ENCODE peak calls at places on chromosome 19, in four cellular contexts. K, A, C and Q are unnamed samples. For H3K4me1, the result is how much of the 10 kb centered on the place peaks cover.

GRCh38 chr19:737591-738093 is 13.3 kb upstream of the MISP start:
- DNase-seq in A (peak), C (no peak), K (peak), Q (no peak)

GRCh38 chr19:14106840-14107239 is 10.7 kb downstream of the PRKACA start:
- DNase-seq in A (no peak), C (no peak), K (no peak), Q (no peak)

GRCh38 chr19:16915135-16915534 is 26.3 kb downstream of the F2RL3 start:
- DNase-seq in C (peak), K (no peak), A (no peak), Q (no peak)

GRCh38 chr19:30649149-30649548 is 277.0 kb downstream of the ZNF536 start:
- DNase-seq in A (no peak), K (no peak), C (no peak), Q (no peak)

GRCh38 chr19:7004313-7004931 is 16.8 kb downstream of the MBD3L2B start:
- DNase-seq in A (no peak), C (no peak), K (peak), Q (no peak)

GRCh38 chr19:1066251-1066747 is 668 bp upstream of the ARHGAP45 start:
- DNase-seq in K (peak), C (no peak), A (peak), Q (no peak)

GRCh38 chr19:1383014-1383310 is 745 bp upstream of the NDUFS7 start:
- DNase-seq in C (no peak), A (no peak), K (no peak), Q (no peak)

GRCh38 chr19:10105241-10106099 is 692 bp upstream of the PPAN start:
- DNase-seq in C (no peak), K (no peak), A (peak), Q (no peak)

GRCh38 chr19:56170261-56170660 is 5.5 kb upstream of the GALP start:
- DNase-seq in K (no peak), A (no peak), C (peak), Q (peak)

GRCh38 chr19:2235396-2236284 is 489 bp downstream of the PLEKHJ1 start:
- DNase-seq in C (peak), K (no peak), A (no peak), Q (no peak)

GRCh38 chr19:58561373-58562125 is 3.1 kb upstream of the UBE2M start:
- DNase-seq in A (no peak), C (no peak), K (no peak), Q (no peak)

GRCh38 chr19:39599116-39599515 is 3.2 kb upstream of the LGALS13 start:
- DNase-seq in C (no peak), K (peak), A (no peak), Q (no peak)

GRCh38 chr19:38718747-38719543 is 25.3 kb downstream of the CAPN12 start:
- DNase-seq in C (peak), K (peak), A (no peak), Q (no peak)

GRCh38 chr19:9673912-9674668 is 810 bp downstream of the ZNF562 start:
- DNase-seq in A (no peak), C (no peak), K (no peak), Q (no peak)

GRCh38 chr19:54875506-54875905 is 1.5 kb downstream of the FCAR start:
- DNase-seq in A (no peak), C (no peak), K (no peak), Q (no peak)

GRCh38 chr19:17510220-17510993 is 1.0 kb upstream of the PGLS start:
- DNase-seq in A (no peak), K (no peak), C (no peak), Q (no peak)

GRCh38 chr19:5889288-5889971 is 14.2 kb downstream of the NDUFA11 start:
- DNase-seq in K (no peak), C (no peak), A (no peak), Q (no peak)

DNA sequence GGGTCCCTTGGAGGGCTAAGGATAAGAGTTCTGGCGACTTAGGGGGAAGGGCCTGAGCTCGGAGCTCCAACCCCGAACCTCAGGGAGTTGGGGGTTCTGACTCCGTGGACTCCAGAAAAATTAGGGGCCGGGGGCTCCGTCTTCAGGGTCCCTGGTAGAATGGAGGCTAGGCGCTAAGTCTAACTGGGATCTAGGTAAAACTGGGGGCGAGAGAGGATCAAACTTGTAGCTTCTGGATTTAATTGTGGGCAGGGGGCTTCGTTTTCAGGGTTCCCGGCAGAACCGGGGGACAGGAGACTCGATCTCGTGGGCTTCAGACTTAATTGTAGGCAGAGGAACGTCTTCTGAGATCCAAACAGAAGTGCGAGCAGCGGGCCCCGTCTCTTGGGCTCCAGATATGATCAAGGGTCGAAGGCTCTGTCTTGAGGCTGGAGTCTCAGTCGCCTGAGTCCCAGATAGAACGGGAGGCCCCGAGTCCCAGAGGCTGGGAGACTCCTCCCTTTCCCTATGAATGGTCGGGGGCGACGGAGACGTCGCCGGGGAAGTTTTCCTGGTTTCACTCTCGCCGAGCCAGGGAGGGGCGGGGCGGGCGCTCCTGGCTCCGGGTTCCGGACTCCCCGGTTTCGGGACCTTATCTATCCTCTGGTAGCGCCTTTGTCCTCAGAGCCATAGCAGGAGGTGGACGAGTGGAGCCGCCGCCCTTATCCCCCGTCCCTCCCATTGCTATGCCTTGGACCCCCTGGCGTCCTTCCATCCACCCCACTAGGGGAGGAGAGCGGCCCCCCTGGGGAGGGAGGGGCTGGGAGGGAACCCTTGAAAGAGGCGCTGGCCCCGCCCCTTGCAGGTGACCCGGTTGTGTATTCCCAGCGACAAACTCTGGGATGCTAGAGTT is 1.3 kb downstream of the NECTIN2 start:
- DNase-seq in A (no peak), C (peak), K (peak), Q (peak)
- H3K4me1 ChIP-seq in A (under half), C (under half), K (under half), Q (under half)

GRCh38 chr19:35755550-35756371 is 1.1 kb downstream of the HSPB6 start:
- DNase-seq in K (peak), A (peak), C (peak), Q (peak)
- H3K27ac ChIP-seq in K (no peak), A (no peak), C (peak), Q (peak)

GRCh38 chr19:33397536-33398360 is 24.2 kb downstream of the CEBPG start:
- DNase-seq in C (peak), A (no peak), K (peak), Q (no peak)

GRCh38 chr19:33396701-33397535 is 23.4 kb downstream of the CEBPG start:
- DNase-seq in A (no peak), C (peak), K (peak), Q (no peak)

GRCh38 chr19:33394723-33395560 is 21.4 kb downstream of the CEBPG start:
- DNase-seq in A (no peak), K (no peak), C (no peak), Q (no peak)

GRCh38 chr19:33394006-33394722 is 20.7 kb downstream of the CEBPG start:
- DNase-seq in K (no peak), A (no peak), C (peak), Q (peak)

DNA sequence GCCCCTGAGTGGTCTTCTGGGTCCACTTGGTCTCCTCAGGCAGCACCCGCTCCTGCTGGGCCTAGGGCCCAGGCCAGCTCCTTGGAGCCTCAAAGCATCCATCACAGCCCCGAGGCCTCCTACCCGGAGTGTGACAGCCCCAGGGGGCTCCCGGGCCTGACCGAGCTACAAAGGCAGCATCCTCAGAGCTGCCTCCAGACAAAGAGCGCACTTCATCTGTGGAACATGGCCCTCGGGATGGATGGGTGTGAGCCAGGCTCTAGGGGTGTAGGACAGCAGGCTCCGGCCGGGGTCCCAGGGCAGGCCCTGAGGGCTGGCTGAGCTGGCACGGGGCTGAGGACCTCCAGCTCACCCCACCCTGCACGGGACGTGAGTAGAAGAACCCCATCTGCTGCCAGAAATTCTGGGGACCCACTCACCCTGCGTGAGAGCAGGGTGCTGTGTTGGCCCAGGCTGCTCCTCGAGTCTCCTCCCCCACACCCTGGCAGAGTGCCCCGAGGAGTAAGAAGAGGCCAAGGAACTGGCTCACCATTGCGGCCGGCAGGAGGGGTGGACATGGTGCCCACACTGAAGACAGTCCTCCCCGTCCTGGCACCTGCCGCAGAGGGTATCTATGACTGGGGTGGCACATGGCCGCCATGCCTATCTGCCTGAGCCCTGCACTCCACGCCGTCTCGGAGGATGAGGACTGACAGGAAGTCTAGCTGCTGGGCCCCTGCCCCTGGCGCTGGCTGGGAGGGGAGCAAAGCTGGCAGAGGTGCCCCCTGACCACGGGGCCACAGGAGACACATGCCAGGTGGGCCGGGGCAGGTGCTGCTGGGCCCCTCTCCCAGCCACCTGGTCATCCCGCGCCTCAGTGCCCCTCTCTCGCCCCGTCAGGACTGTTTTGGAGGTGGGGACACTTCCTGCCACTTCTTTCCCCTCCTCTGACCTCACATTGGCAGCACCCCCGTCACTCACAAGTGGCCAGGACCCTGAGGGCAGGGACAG is 22.3 kb downstream of the CEBPG start:
- DNase-seq in C (peak), K (no peak), A (no peak), Q (no peak)
- H3K4me1 ChIP-seq in C (under half), K (under half), A (under half), Q (half or more)

DNA sequence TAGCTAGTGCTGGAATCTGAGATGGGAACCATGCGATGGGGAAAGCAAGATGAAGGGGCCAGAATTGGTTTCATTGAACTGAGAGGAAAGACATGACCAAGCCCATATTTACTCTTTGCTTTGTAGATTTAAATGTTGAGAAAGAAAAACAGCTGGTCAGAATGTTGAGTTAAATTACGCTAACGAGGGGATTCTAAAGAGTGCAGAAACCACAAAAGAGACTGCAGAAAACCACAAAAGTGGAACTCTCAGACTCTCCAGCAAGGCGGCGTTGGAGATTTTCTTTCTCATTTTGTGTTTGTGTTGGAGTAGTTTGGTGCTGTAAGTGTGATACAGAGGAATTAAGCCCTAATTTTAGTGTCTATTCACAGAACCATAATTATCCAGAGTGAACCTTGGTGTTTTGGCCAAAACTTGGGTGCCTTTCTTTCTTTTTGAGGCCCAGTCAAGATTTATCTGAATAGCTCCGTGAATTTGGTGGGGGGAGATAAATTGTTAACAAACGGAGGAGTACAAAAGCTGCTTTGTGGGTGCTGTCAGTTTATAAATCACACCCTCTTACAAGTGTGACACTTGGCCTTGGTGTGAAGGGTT is 26.3 kb downstream of the SAE1 start:
- DNase-seq in K (no peak), C (no peak), A (no peak), Q (no peak)
- H3K27ac ChIP-seq in K (peak), C (peak), A (no peak), Q (peak)